ENCODE peak calls at places on chromosome 7, in eight cellular contexts. S is cardiac muscle cell; F is psoas muscle; X is esophagus squamous epithelium; Y is CD8-positive, alpha-beta T cell; E is uterus; I is neural progenitor cell; O is H1. C is an unnamed sample. For H3K36me3, the result is how much of the 10 kb centered on the place peaks cover.

GRCh38 chr7:34155225-34155908 is 250.0 kb downstream of the BMPER start:
- DNase-seq in I (peak), O (no peak), S (no peak), Y (no peak), X (no peak), F (peak), E (peak), C (no peak)

GRCh38 chr7:50665403-50666123 is 100.4 kb upstream of the DDC start:
- DNase-seq in S (no peak), X (no peak), E (no peak), Y (no peak), I (no peak), O (no peak), F (peak), C (no peak)

GRCh38 chr7:102152672-102153585 is 133.7 kb upstream of the SH2B2 start:
- DNase-seq in X (no peak), S (peak), I (peak), F (no peak), E (peak), Y (no peak), O (peak), C (no peak)

GRCh38 chr7:17369686-17370426 is 71.4 kb downstream of the AHR start:
- DNase-seq in X (no peak), F (no peak), Y (no peak), E (peak), S (no peak), I (no peak), O (no peak), C (no peak)

GRCh38 chr7:112792431-112792830 is 2.2 kb upstream of the TMEM168 start:
- DNase-seq in X (no peak), E (no peak), S (no peak), Y (no peak), F (no peak), I (no peak), O (no peak), C (no peak)

GRCh38 chr7:115471891-115472290 is 550.0 kb downstream of the MDFIC start:
- DNase-seq in E (no peak), S (no peak), O (no peak), Y (no peak), I (no peak), F (no peak), X (no peak), C (no peak)

GRCh38 chr7:77738871-77739270 is 42.6 kb downstream of the RSBN1L start:
- DNase-seq in S (no peak), F (no peak), E (no peak), O (no peak), Y (no peak), I (no peak), X (no peak), C (no peak)

GRCh38 chr7:49112222-49112621 is 187.9 kb downstream of the CDC14C start:
- DNase-seq in O (no peak), S (peak), X (no peak), F (no peak), E (no peak), I (no peak), Y (no peak), C (no peak)

GRCh38 chr7:142385528-142386340 is 127.9 kb upstream of the PRSS58 start:
- DNase-seq in F (no peak), E (no peak), X (no peak), S (peak), I (peak), Y (no peak), O (peak), C (peak)

GRCh38 chr7:143892527-143893300 is 9.3 kb downstream of the TCAF1 start:
- DNase-seq in I (peak), S (peak), E (no peak), O (no peak), F (no peak), X (no peak), Y (no peak), C (peak)

GRCh38 chr7:112193915-112194502 is 12.2 kb downstream of the DOCK4 start:
- DNase-seq in I (no peak), S (no peak), O (no peak), F (no peak), Y (no peak), E (no peak), X (no peak), C (no peak)

GRCh38 chr7:106284516-106285050 is at the start of gene NAMPT:
- DNase-seq in Y (peak), I (peak), F (peak), S (peak), O (peak), E (peak), X (no peak), C (peak)

GRCh38 chr7:22153427-22154106 is 203.4 kb downstream of the RAPGEF5 start:
- DNase-seq in X (no peak), O (no peak), Y (no peak), F (no peak), E (no peak), S (no peak), I (peak), C (no peak)

GRCh38 chr7:80307251-80307856 is 172.7 kb downstream of the GNAI1 start:
- DNase-seq in E (no peak), O (no peak), I (no peak), F (no peak), X (no peak), Y (no peak), S (no peak), C (no peak)

GRCh38 chr7:39580150-39580874 is 14.1 kb downstream of the YAE1 start:
- DNase-seq in F (peak), X (no peak), E (peak), I (peak), S (peak), Y (peak), O (peak), C (peak)

GRCh38 chr7:261341-262250 is 28.4 kb upstream of the FOXL3 start:
- DNase-seq in X (no peak), E (no peak), F (peak), O (no peak), I (no peak), S (no peak), Y (no peak), C (no peak)

GRCh38 chr7:64905133-64905532 is 2.1 kb downstream of the ZNF273 start:
- DNase-seq in O (no peak), E (no peak), I (no peak), Y (no peak), S (no peak), X (no peak), F (no peak), C (no peak)

GRCh38 chr7:27367179-27367929 is 124.8 kb downstream of the EVX1 start:
- DNase-seq in E (no peak), Y (no peak), I (no peak), O (no peak), S (no peak), F (no peak), X (no peak), C (no peak)

GRCh38 chr7:30430777-30431176 is 47.8 kb downstream of the NOD1 start:
- DNase-seq in S (peak), E (no peak), X (no peak), O (no peak), Y (no peak), I (no peak), F (no peak), C (no peak)

GRCh38 chr7:112192236-112193154 is 13.7 kb downstream of the DOCK4 start:
- DNase-seq in I (no peak), O (no peak), Y (no peak), S (no peak), E (peak), F (no peak), X (no peak), C (no peak)

GRCh38 chr7:16655394-16655793 is 9.4 kb downstream of the BZW2 start:
- DNase-seq in S (no peak), I (no peak), O (no peak), Y (no peak), E (no peak), F (no peak), X (no peak), C (no peak)

GRCh38 chr7:111199643-111200042 is 108.7 kb downstream of the LRRN3 start:
- DNase-seq in Y (no peak), I (no peak), X (no peak), S (no peak), F (no peak), O (no peak), E (no peak), C (no peak)

GRCh38 chr7:27678617-27679260 is 16.1 kb upstream of the HIBADH start:
- DNase-seq in F (no peak), S (no peak), X (no peak), E (no peak), O (no peak), I (no peak), Y (no peak), C (no peak)

GRCh38 chr7:16739863-16740622 is 13.5 kb upstream of the TSPAN13 start:
- DNase-seq in Y (no peak), S (peak), X (no peak), I (no peak), O (no peak), E (peak), F (no peak), C (no peak)

GRCh38 chr7:70776627-70777101 is 355.3 kb upstream of the GALNT17 start:
- DNase-seq in O (no peak), I (no peak), F (no peak), S (no peak), X (no peak), E (peak), Y (no peak), C (no peak)

GRCh38 chr7:66187894-66188293 is 17.2 kb upstream of the TPST1 start:
- DNase-seq in I (no peak), E (no peak), O (no peak), S (no peak), Y (no peak), X (no peak), F (peak), C (no peak)

GRCh38 chr7:83646027-83646426 is 2.9 kb downstream of the SEMA3E start:
- DNase-seq in Y (no peak), O (no peak), X (no peak), S (no peak), I (no peak), F (no peak), E (no peak), C (no peak)

GRCh38 chr7:83643012-83643411 is 5.9 kb downstream of the SEMA3E start:
- DNase-seq in I (no peak), S (no peak), Y (no peak), F (no peak), E (no peak), X (no peak), O (no peak), C (no peak)

GRCh38 chr7:83640240-83640639 is 8.7 kb downstream of the SEMA3E start:
- DNase-seq in F (no peak), O (no peak), S (no peak), Y (no peak), X (no peak), E (no peak), I (peak), C (no peak)

GRCh38 chr7:83643754-83644153 is 5.2 kb downstream of the SEMA3E start:
- DNase-seq in F (no peak), S (no peak), X (no peak), Y (no peak), I (no peak), E (no peak), O (no peak), C (no peak)

DNA sequence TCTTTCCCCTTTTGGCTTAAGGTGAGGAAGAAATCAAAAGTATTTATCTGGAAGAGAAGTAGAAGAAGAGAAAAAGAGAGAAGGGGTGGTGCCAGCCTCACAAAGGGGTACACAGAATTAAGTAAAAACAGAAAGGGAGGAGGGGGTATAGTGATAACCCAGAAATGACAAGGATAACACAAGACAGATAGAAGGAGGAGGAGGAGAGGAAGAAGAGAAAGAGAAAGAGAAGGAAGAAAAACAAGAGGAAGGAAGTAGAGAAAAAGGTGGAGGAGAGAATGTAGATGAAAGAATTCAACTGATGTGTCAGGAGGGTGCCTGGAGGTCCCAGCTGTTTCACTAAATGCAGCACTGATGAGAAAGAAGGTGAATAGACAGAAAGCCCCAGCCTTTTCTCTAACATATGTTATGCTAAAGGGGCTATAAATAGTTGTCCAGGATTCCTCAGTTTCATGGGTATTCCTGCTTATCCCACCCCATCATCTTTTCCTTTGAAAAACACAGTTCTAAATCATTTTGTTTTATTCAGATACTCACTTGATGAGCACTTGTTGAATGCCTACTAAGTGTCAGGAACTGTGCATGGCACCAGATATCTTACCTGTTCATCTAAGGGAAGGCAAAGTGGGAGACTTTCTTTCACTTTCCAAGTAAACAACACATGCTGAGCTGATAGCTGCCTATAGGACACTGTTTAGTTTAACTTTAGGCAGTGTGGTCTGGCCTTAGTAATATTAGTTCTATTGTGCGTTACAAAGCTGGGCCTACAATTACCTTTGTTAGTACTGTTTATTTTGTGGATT is 8.0 kb downstream of the SEMA3E start:
- DNase-seq in X (no peak), E (no peak), I (no peak), F (no peak), Y (no peak), O (no peak), S (no peak), C (peak)
- H3K36me3 ChIP-seq in X (under half), E (under half), I (under half), F (under half), Y (under half), O (under half), S (under half), C (under half)

GRCh38 chr7:129714514-129715063 is 103.1 kb downstream of the NRF1 start:
- DNase-seq in F (no peak), S (no peak), E (no peak), X (no peak), O (no peak), I (no peak), Y (no peak), C (no peak)
- H3K36me3 ChIP-seq in F (half or more), S (under half), E (under half), X (under half), O (under half), I (under half), Y (half or more), C (under half)

GRCh38 chr7:140679186-140679585 is 6.4 kb downstream of the ADCK2 start:
- DNase-seq in Y (no peak), X (no peak), E (no peak), I (no peak), F (no peak), O (no peak), S (no peak), C (no peak)
- H3K36me3 ChIP-seq in Y (under half), X (under half), E (under half), I (under half), F (under half), O (under half), S (under half), C (under half)

GRCh38 chr7:155653773-155654172 is 9.3 kb downstream of the RBM33 start:
- DNase-seq in X (no peak), S (no peak), Y (no peak), O (no peak), E (no peak), I (no peak), F (no peak), C (no peak)
- H3K36me3 ChIP-seq in X (under half), S (under half), Y (under half), O (under half), E (under half), I (under half), F (under half), C (under half)

GRCh38 chr7:149595541-149595940 is 97.9 kb upstream of the ZNF746 start:
- DNase-seq in O (no peak), S (peak), I (no peak), F (no peak), Y (no peak), X (no peak), E (no peak), C (no peak)
- H3K36me3 ChIP-seq in O (under half), S (under half), I (under half), F (half or more), Y (under half), X (under half), E (under half), C (under half)

C was measured in SJCRH30.